ENCODE peak calls at places on chromosomes 16 and 17, in eight cellular contexts. One of them, this sample, is unnamed.

GRCh38 chr17:65143899-65144590 is 6.9 kb downstream of the RGS9 start:
- DNase-seq in lung: no peak
- DNase-seq in A549: no peak
- DNase-seq in suprapubic skin: no peak
- DNase-seq in heart left ventricle: no peak
- DNase-seq in astrocyte of the cerebellum: peak
- DNase-seq in uterus: no peak
- DNase-seq in mucosa of descending colon: no peak
- DNase-seq in this sample: no peak

GRCh38 chr16:31421587-31421986 is 6.6 kb downstream of the COX6A2 start:
- DNase-seq in lung: no peak
- DNase-seq in A549: no peak
- DNase-seq in suprapubic skin: no peak
- DNase-seq in heart left ventricle: no peak
- DNase-seq in astrocyte of the cerebellum: no peak
- DNase-seq in uterus: no peak
- DNase-seq in mucosa of descending colon: peak
- DNase-seq in this sample: no peak

GRCh38 chr16:50266337-50267091 is at the start of gene ADCY7:
- DNase-seq in lung: peak
- DNase-seq in A549: no peak
- DNase-seq in suprapubic skin: peak
- DNase-seq in heart left ventricle: peak
- DNase-seq in astrocyte of the cerebellum: peak
- DNase-seq in uterus: peak
- DNase-seq in mucosa of descending colon: peak
- DNase-seq in this sample: peak

GRCh38 chr17:82864721-82865240 is 25.0 kb upstream of the ZNF750 start:
- DNase-seq in lung: no peak
- DNase-seq in A549: no peak
- DNase-seq in suprapubic skin: no peak
- DNase-seq in heart left ventricle: peak
- DNase-seq in astrocyte of the cerebellum: no peak
- DNase-seq in uterus: no peak
- DNase-seq in mucosa of descending colon: peak
- DNase-seq in this sample: no peak

GRCh38 chr16:15830832-15831451 is 25.9 kb downstream of the MYH11 start:
- DNase-seq in lung: no peak
- DNase-seq in A549: no peak
- DNase-seq in suprapubic skin: no peak
- DNase-seq in heart left ventricle: no peak
- DNase-seq in astrocyte of the cerebellum: no peak
- DNase-seq in uterus: no peak
- DNase-seq in mucosa of descending colon: no peak
- DNase-seq in this sample: no peak

GRCh38 chr16:81650982-81651562 is 128.0 kb upstream of the PLCG2 start:
- DNase-seq in lung: peak
- DNase-seq in A549: no peak
- DNase-seq in suprapubic skin: no peak
- DNase-seq in heart left ventricle: peak
- DNase-seq in astrocyte of the cerebellum: no peak
- DNase-seq in uterus: peak
- DNase-seq in mucosa of descending colon: peak
- DNase-seq in this sample: peak

GRCh38 chr16:86408685-86409084 is 101.6 kb upstream of the FOXF1 start:
- DNase-seq in lung: no peak
- DNase-seq in A549: no peak
- DNase-seq in suprapubic skin: no peak
- DNase-seq in heart left ventricle: no peak
- DNase-seq in astrocyte of the cerebellum: no peak
- DNase-seq in uterus: no peak
- DNase-seq in mucosa of descending colon: no peak
- DNase-seq in this sample: no peak

GRCh38 chr17:61000911-61001310 is 323.3 kb downstream of the BCAS3 start:
- DNase-seq in lung: no peak
- DNase-seq in A549: peak
- DNase-seq in suprapubic skin: no peak
- DNase-seq in heart left ventricle: no peak
- DNase-seq in astrocyte of the cerebellum: peak
- DNase-seq in uterus: no peak
- DNase-seq in mucosa of descending colon: no peak
- DNase-seq in this sample: no peak

GRCh38 chr17:19295478-19296200 is 58.5 kb downstream of the EPN2 start:
- DNase-seq in lung: no peak
- DNase-seq in A549: no peak
- DNase-seq in suprapubic skin: no peak
- DNase-seq in heart left ventricle: no peak
- DNase-seq in astrocyte of the cerebellum: no peak
- DNase-seq in uterus: no peak
- DNase-seq in mucosa of descending colon: no peak
- DNase-seq in this sample: no peak

GRCh38 chr17:19298561-19299213 is 61.5 kb downstream of the EPN2 start:
- DNase-seq in lung: no peak
- DNase-seq in A549: no peak
- DNase-seq in suprapubic skin: no peak
- DNase-seq in heart left ventricle: no peak
- DNase-seq in astrocyte of the cerebellum: no peak
- DNase-seq in uterus: no peak
- DNase-seq in mucosa of descending colon: no peak
- DNase-seq in this sample: no peak

GRCh38 chr17:19299214-19299747 is 62.1 kb downstream of the EPN2 start:
- DNase-seq in lung: no peak
- DNase-seq in A549: no peak
- DNase-seq in suprapubic skin: no peak
- DNase-seq in heart left ventricle: no peak
- DNase-seq in astrocyte of the cerebellum: no peak
- DNase-seq in uterus: no peak
- DNase-seq in mucosa of descending colon: no peak
- DNase-seq in this sample: no peak

GRCh38 chr17:19294443-19294842 is 57.3 kb downstream of the EPN2 start:
- DNase-seq in lung: no peak
- DNase-seq in A549: no peak
- DNase-seq in suprapubic skin: no peak
- DNase-seq in heart left ventricle: no peak
- DNase-seq in astrocyte of the cerebellum: no peak
- DNase-seq in uterus: no peak
- DNase-seq in mucosa of descending colon: no peak
- DNase-seq in this sample: no peak

DNA sequence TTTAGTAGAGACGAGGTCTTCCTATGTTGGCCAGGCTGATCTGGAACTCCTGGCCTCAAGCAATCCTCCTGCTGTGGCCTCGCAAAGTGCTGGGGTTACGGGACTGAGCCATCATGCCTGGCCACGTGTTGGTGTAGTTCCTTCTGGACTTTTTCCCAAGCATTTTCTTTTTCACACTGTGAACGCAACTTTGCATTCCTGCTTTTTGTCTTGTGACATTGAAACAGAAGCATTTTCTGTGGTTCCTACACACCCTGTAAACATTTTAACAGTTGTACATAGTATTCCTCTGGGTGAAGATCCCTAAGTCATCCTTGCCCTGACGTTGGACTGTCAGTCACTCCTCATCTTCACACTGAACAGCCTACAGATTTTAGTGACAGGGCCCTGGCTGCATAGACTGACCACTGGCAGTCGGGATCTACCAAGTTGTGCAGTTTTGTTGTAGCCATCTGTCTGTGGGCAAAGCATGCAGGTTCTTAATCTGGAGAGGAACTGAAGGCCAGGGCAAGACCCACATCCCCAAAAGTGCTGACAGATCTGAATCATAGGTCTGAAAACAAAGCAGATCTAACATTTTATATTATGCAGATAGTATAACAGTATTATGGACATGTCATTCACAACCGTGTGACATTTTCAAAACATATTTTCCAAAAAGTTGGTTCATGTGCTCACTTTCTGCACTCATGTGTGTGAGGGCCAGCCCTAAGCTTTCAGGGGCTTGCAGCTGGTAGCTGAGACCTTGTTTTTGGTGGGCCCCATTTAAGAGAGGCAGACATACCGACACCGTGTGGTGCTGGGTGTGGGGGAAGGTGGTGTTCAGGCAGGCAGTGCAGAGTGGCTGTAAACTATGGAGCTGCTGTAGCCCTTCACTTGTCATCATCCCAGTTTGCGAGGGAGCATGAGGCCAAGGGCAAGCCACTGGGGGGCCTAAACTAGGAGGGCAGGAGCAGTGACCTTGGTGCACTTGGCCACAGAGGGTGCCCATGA is 59.9 kb downstream of the EPN2 start:
- DNase-seq in lung: no peak
- DNase-seq in A549: no peak
- DNase-seq in suprapubic skin: no peak
- DNase-seq in heart left ventricle: no peak
- DNase-seq in astrocyte of the cerebellum: no peak
- DNase-seq in uterus: no peak
- DNase-seq in mucosa of descending colon: no peak
- DNase-seq in this sample: no peak
- H3K4me3 ChIP-seq in lung: no peak
- H3K4me3 ChIP-seq in A549: no peak
- H3K4me3 ChIP-seq in suprapubic skin: no peak
- H3K4me3 ChIP-seq in heart left ventricle: no peak
- H3K4me3 ChIP-seq in astrocyte of the cerebellum: no peak
- H3K4me3 ChIP-seq in uterus: no peak
- H3K4me3 ChIP-seq in mucosa of descending colon: no peak
- H3K4me3 ChIP-seq in this sample: no peak

GRCh38 chr17:45896803-45897693 is 2.7 kb downstream of the MAPT start:
- DNase-seq in lung: no peak
- DNase-seq in A549: peak
- DNase-seq in suprapubic skin: no peak
- DNase-seq in heart left ventricle: no peak
- DNase-seq in astrocyte of the cerebellum: no peak
- DNase-seq in uterus: no peak
- DNase-seq in mucosa of descending colon: no peak
- DNase-seq in this sample: no peak

GRCh38 chr17:45895969-45896793 is 1.8 kb downstream of the MAPT start:
- DNase-seq in lung: no peak
- DNase-seq in A549: peak
- DNase-seq in suprapubic skin: no peak
- DNase-seq in heart left ventricle: no peak
- DNase-seq in astrocyte of the cerebellum: no peak
- DNase-seq in uterus: no peak
- DNase-seq in mucosa of descending colon: no peak
- DNase-seq in this sample: no peak

GRCh38 chr17:45894022-45894784 is at the start of gene MAPT:
- DNase-seq in lung: peak
- DNase-seq in A549: peak
- DNase-seq in suprapubic skin: peak
- DNase-seq in heart left ventricle: peak
- DNase-seq in astrocyte of the cerebellum: peak
- DNase-seq in uterus: peak
- DNase-seq in mucosa of descending colon: peak
- DNase-seq in this sample: peak

GRCh38 chr17:45893725-45894021 is 681 bp upstream of the MAPT start:
- DNase-seq in lung: no peak
- DNase-seq in A549: no peak
- DNase-seq in suprapubic skin: no peak
- DNase-seq in heart left ventricle: no peak
- DNase-seq in astrocyte of the cerebellum: no peak
- DNase-seq in uterus: no peak
- DNase-seq in mucosa of descending colon: no peak
- DNase-seq in this sample: no peak

DNA sequence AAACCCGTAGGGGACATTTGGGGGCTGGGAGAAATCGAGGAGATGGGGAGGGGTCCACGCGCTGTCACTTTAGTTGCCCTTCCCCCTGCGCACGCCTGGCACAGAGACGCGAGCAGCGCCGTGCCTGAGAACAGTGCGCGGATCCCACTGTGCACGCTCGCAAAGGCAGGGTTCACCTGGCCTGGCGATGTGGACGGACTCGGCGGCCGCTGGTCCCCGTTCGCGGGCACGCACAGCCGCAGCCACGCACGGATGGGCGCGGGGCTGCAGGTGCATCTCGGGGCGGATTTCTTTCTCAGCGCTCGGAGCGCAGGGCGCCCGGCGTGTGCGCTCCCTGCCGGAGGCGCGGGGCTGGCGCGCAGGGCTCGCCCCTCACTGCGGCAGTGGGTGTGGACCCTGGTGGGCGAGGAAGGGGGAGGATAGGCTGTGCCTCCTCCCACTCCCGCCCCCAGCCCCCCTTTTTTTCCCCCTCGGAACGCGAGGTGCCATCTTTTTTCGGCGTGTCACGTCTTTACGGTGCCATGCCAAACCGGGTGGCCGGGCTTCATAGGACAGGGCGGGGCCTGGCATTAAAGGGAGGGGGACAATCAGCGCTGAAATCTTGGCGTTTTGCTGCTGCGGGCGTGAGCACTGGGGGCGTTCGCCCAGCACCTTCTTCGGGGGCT is 1.1 kb downstream of the MAPT start:
- DNase-seq in lung: no peak
- DNase-seq in A549: peak
- DNase-seq in suprapubic skin: peak
- DNase-seq in heart left ventricle: peak
- DNase-seq in astrocyte of the cerebellum: no peak
- DNase-seq in uterus: peak
- DNase-seq in mucosa of descending colon: no peak
- DNase-seq in this sample: peak
- H3K4me3 ChIP-seq in lung: peak
- H3K4me3 ChIP-seq in A549: peak
- H3K4me3 ChIP-seq in suprapubic skin: peak
- H3K4me3 ChIP-seq in heart left ventricle: peak
- H3K4me3 ChIP-seq in astrocyte of the cerebellum: peak
- H3K4me3 ChIP-seq in uterus: peak
- H3K4me3 ChIP-seq in mucosa of descending colon: no peak
- H3K4me3 ChIP-seq in this sample: peak

DNA sequence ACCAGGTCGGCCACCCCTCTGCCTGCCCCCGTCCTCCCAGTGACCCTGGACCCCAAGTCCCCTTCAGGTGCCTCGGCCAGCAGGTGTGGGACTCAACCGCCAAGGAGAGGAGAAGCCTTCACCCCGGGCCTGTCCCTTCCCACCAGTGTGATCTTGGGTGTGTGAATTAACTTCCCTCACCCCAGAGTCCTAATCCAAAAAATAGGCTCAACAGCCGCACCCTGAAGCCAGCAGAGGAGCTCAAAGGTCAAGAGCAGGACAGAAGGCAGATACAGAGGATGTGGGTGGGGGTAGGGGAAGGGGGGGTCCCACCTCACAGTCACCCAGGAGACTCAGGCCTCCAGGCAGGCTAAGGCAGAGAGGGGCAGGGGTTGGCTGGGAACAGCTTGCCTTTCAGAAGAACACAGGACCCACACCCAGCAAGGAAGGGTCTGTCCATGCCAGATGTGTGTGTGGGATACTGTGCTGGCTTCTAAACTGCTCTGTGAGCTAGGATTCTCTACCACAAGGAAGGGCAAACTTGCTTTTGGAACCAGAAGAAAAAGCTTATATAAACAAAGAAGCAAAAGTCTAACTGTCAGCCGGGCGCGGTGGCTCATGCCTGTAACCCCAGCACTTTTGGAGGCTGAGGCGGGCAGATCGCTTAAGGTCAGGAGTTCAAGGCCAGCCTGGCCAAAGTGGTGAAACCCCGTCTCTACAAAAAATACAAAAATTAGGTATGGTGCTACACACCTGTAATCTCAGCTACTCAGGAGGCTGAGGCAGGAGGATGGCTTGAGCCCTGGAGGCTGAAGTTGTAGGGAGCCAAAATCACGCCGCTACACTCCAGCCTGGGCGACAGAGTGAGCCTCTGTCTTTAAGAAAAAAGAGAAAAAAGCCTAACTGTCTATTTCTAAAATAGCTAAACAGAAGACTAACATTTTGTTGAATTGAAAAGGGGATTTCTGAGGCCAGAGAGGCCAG is 4.6 kb downstream of the PIEZO1 start:
- DNase-seq in lung: no peak
- DNase-seq in A549: no peak
- DNase-seq in suprapubic skin: no peak
- DNase-seq in heart left ventricle: no peak
- DNase-seq in astrocyte of the cerebellum: no peak
- DNase-seq in uterus: no peak
- DNase-seq in mucosa of descending colon: no peak
- DNase-seq in this sample: no peak
- H3K4me3 ChIP-seq in lung: no peak
- H3K4me3 ChIP-seq in A549: no peak
- H3K4me3 ChIP-seq in suprapubic skin: no peak
- H3K4me3 ChIP-seq in heart left ventricle: peak
- H3K4me3 ChIP-seq in astrocyte of the cerebellum: no peak
- H3K4me3 ChIP-seq in uterus: no peak
- H3K4me3 ChIP-seq in mucosa of descending colon: no peak
- H3K4me3 ChIP-seq in this sample: peak

GRCh38 chr16:56608876-56609462 is 585 bp downstream of the MT2A start:
- DNase-seq in lung: no peak
- DNase-seq in A549: peak
- DNase-seq in suprapubic skin: no peak
- DNase-seq in heart left ventricle: peak
- DNase-seq in astrocyte of the cerebellum: no peak
- DNase-seq in uterus: no peak
- DNase-seq in mucosa of descending colon: no peak
- DNase-seq in this sample: no peak

GRCh38 chr16:56610017-56610608 is 1.7 kb downstream of the MT2A start:
- DNase-seq in lung: peak
- DNase-seq in A549: peak
- DNase-seq in suprapubic skin: no peak
- DNase-seq in heart left ventricle: peak
- DNase-seq in astrocyte of the cerebellum: peak
- DNase-seq in uterus: peak
- DNase-seq in mucosa of descending colon: peak
- DNase-seq in this sample: no peak

GRCh38 chr16:56611281-56611833 is 3.0 kb downstream of the MT2A start:
- DNase-seq in lung: peak
- DNase-seq in A549: peak
- DNase-seq in suprapubic skin: no peak
- DNase-seq in heart left ventricle: peak
- DNase-seq in astrocyte of the cerebellum: no peak
- DNase-seq in uterus: peak
- DNase-seq in mucosa of descending colon: no peak
- DNase-seq in this sample: peak

GRCh38 chr16:56609463-56609921 is 1.1 kb downstream of the MT2A start:
- DNase-seq in lung: peak
- DNase-seq in A549: peak
- DNase-seq in suprapubic skin: no peak
- DNase-seq in heart left ventricle: peak
- DNase-seq in astrocyte of the cerebellum: peak
- DNase-seq in uterus: no peak
- DNase-seq in mucosa of descending colon: peak
- DNase-seq in this sample: no peak

GRCh38 chr16:56610609-56611111 is 2.3 kb downstream of the MT2A start:
- DNase-seq in lung: no peak
- DNase-seq in A549: no peak
- DNase-seq in suprapubic skin: no peak
- DNase-seq in heart left ventricle: no peak
- DNase-seq in astrocyte of the cerebellum: no peak
- DNase-seq in uterus: no peak
- DNase-seq in mucosa of descending colon: no peak
- DNase-seq in this sample: no peak
- H3K4me3 ChIP-seq in lung: no peak
- H3K4me3 ChIP-seq in A549: no peak
- H3K4me3 ChIP-seq in suprapubic skin: peak
- H3K4me3 ChIP-seq in heart left ventricle: peak
- H3K4me3 ChIP-seq in astrocyte of the cerebellum: peak
- H3K4me3 ChIP-seq in uterus: no peak
- H3K4me3 ChIP-seq in mucosa of descending colon: no peak
- H3K4me3 ChIP-seq in this sample: peak

This sample was measured in left ventricle myocardium inferior.